ENCODE peak calls at places on chromosomes 11 and 22, in six cellular contexts. A is H9, Q is IMR-90, V is mesendoderm, C is mesenchymal stem cell, X is H1. O is an unnamed sample.

GRCh38 chr11:35523351-35523768 is 2.1 kb downstream of the PAMR1 start:
- DNase-seq in V (no peak), A (no peak), X (no peak), Q (peak; percentile 62), C (peak; percentile 70), O (no peak)

GRCh38 chr22:45335021-45335818 is 25.5 kb downstream of the FAM118A start:
- DNase-seq in X (peak; percentile 52), C (no peak), Q (no peak), V (peak; percentile 71), A (peak; percentile 74), O (no peak)

GRCh38 chr22:19663286-19663815 is 51.0 kb upstream of the SEPTIN5 start:
- DNase-seq in V (no peak), A (no peak), Q (peak; percentile 76), C (peak; percentile 26), X (no peak), O (no peak)

GRCh38 chr22:46841528-46841927 is 79.1 kb downstream of the TBC1D22A start:
- DNase-seq in A (no peak), C (no peak), Q (peak; percentile 67), V (no peak), X (no peak), O (no peak)

GRCh38 chr11:76592961-76593360 is 77.6 kb downstream of the LRRC32 start:
- DNase-seq in C (no peak), Q (no peak), V (no peak), A (no peak), X (no peak), O (no peak)

GRCh38 chr22:46055176-46055850 is 78.4 kb upstream of the WNT7B start:
- DNase-seq in V (no peak), C (no peak), X (no peak), Q (no peak), A (no peak), O (no peak)

GRCh38 chr11:75450826-75451783 is 18.1 kb upstream of the KLHL35 start:
- DNase-seq in V (peak; percentile 43), Q (no peak), A (peak; percentile 79), C (no peak), X (peak; percentile 97), O (no peak)

GRCh38 chr11:121488145-121488544 is 35.4 kb upstream of the SORL1-AS1 start:
- DNase-seq in V (no peak), Q (no peak), C (no peak), A (no peak), X (no peak), O (no peak)

GRCh38 chr11:28366549-28367341 is 258.6 kb downstream of the METTL15 start:
- DNase-seq in Q (peak; percentile 75), X (no peak), V (no peak), C (peak; percentile 91), A (no peak), O (no peak)

GRCh38 chr11:130602700-130603584 is 154.5 kb downstream of the ADAMTS15 start:
- DNase-seq in V (no peak), A (peak; percentile 4), C (no peak), Q (no peak), X (no peak), O (no peak)

GRCh38 chr11:126355926-126356897 is 726 bp downstream of the ST3GAL4 start:
- DNase-seq in A (no peak), Q (no peak), C (peak; percentile 55), X (peak; percentile 71), V (peak; percentile 51), O (no peak)

GRCh38 chr22:23520875-23521441 is 59.1 kb downstream of the IGLL1 start:
- DNase-seq in A (no peak), V (no peak), Q (peak; percentile 29), C (peak; percentile 86), X (peak; percentile 51), O (peak; percentile 36)
- H3K79me1 ChIP-seq in A (no peaks in the 10 kb centered on the region), V (no peaks in the 10 kb centered on the region), Q (no peaks in the 10 kb centered on the region), C (no peaks in the 10 kb centered on the region), X (no peaks in the 10 kb centered on the region), O (no peaks in the 10 kb centered on the region)

GRCh38 chr11:113035708-113036107 is 74.5 kb downstream of the NCAM1 start:
- DNase-seq in Q (no peak), A (no peak), V (no peak), X (no peak), C (no peak), O (no peak)
- H2BK15ac ChIP-seq in Q (no peak overlapping the region), A (no peak overlapping the region), V (no peak overlapping the region), X (no peak overlapping the region), C (no peak overlapping the region), O (no peak overlapping the region)

GRCh38 chr11:103871923-103872551 is 164.4 kb upstream of the DDI1 start:
- DNase-seq in X (no peak), V (no peak), A (no peak), C (no peak), Q (no peak), O (no peak)

GRCh38 chr11:103875855-103876510 is 160.5 kb upstream of the DDI1 start:
- DNase-seq in V (no peak), Q (no peak), A (no peak), X (no peak), C (no peak), O (no peak)

GRCh38 chr11:103872748-103873147 is 163.7 kb upstream of the DDI1 start:
- DNase-seq in V (no peak), C (no peak), A (no peak), Q (no peak), X (no peak), O (no peak)

GRCh38 chr11:103867481-103867880 is 169.0 kb upstream of the DDI1 start:
- DNase-seq in X (no peak), V (no peak), C (no peak), Q (no peak), A (no peak), O (no peak)

DNA sequence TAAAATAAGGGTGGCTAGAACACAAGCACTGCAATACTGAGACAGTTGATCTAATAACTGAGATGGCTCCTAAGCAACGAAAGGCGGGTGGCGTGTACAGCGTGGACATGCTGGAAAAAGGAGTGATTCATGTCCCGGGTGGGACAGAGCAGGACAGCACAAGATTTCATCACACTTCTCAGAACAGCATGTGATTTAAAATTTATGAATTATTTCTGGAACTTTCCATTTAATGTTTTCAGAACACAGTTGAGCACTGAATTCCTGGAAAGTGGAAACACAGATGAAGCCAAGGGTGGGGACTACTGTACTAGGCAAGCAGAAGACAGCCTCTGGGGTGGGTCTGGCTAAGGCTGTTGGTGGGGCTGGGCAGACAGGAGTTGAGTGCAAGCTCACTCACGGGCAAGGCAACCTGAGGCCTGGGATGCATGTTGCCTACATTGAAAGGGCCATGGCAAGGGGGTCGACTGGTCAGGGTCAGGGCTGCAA is 165.6 kb upstream of the DDI1 start:
- DNase-seq in X (no peak), Q (no peak), C (no peak), A (no peak), V (no peak), O (no peak)
- H3K23ac ChIP-seq in X (no peak overlapping the region), Q (no peak overlapping the region), C (no peak overlapping the region), A (no peak overlapping the region), V (no peak overlapping the region), O (no peak overlapping the region)

GRCh38 chr11:2419638-2420501 is 19.3 kb downstream of the TSSC4 start:
- DNase-seq in X (peak; percentile 84), A (peak; percentile 81), C (peak; percentile 63), Q (peak; percentile 72), V (peak; percentile 67), O (peak; percentile 69)
- H3K79me1 ChIP-seq in X (no peaks in the 10 kb centered on the region), A (no peaks in the 10 kb centered on the region), C (no peaks in the 10 kb centered on the region), Q (no peaks in the 10 kb centered on the region), V (no peaks in the 10 kb centered on the region), O (peaks cover 2% of the 10 kb centered on the region)

DNA sequence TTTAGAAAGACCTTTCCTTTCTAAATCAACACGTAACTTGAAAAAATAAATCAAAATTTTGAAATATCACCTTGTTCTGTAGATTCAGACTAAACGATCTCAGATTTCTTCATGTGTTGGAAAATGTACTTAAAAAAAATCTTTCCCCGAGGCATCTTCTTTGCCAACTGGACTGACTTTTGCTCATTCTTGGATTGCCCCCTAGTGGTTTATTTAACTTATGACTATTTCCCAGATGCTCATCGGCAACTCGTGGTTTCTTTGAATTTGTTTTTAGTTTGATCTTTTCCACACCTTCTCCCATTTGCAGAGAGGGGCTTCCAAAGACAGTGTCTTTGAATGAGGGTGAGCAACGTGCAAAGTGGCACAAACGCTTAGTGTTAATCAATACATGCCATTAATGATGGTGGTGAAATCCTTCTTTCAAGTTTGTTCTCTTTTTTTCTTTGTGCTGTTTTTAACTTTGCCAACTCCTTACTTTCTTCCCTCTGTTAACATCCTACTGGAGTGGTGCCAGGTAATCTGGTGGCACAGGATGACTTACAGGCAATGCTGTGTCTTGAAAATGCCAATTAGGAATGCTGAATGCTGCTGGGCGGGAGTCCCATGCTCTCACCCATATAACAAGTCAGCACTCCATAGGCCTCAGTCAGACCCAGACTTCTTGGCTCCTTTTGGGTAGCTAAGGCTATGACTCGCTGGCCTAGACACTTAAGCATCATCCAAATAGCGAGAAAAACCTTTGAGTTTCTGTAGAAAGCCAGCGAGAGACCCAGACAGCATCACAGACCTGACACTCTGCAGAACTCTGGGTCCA is 18.3 kb downstream of the PRSS23 start:
- DNase-seq in A (no peak), C (peak; percentile 83), Q (peak; percentile 81), V (peak; percentile 83), X (no peak), O (no peak)
- H2BK15ac ChIP-seq in A (no peak overlapping the region), C (no peak overlapping the region), Q (peak overlapping the region; percentile 55), V (peak overlapping the region; percentile 8), X (no peak overlapping the region), O (no peak overlapping the region)

DNA sequence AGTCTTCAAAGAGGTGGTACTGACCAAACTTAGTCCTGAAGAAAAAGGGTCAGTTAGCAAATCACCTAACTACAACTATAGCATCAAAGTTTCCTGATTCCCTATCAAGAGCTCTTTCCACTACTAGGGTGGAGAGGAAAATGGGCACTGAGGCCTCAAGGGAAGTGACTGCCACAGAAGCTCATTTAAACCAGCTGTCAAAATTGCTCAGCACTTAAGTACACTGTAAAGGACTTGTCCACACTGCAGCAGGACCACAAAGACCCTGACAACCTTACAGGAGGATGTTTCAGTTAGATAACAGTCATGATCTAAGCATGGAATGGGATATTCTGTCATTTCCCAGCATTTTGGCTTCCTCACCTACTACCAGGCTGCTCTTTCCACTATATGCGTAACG is 33.0 kb downstream of the FAM168A start:
- DNase-seq in A (no peak), Q (no peak), C (no peak), X (no peak), V (no peak), O (no peak)
- H3K23ac ChIP-seq in A (no peak overlapping the region), Q (no peak overlapping the region), C (no peak overlapping the region), X (no peak overlapping the region), V (no peak overlapping the region), O (no peak overlapping the region)

DNA sequence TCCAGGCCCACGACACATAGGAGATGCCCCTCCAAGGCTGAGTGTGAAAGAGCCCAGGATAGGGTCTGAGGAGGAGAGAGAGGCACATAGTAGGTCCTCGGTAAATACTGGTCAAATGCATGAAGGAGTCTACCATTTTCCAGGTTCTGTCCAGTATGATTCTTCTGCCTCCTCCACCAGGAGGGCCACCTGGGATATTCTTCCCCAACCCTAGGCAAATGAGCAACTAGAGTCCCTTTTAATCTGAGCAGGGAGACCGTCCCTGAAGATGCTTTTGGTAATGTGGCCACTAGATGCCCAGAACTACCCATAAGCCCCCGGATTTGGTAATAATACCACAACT is 6.7 kb downstream of the PDGFB start:
- DNase-seq in C (no peak), Q (no peak), X (no peak), V (no peak), A (no peak), O (no peak)
- H3K79me1 ChIP-seq in C (peaks cover 27% of the 10 kb centered on the region), Q (no peaks in the 10 kb centered on the region), X (no peaks in the 10 kb centered on the region), V (peaks cover 3% of the 10 kb centered on the region), A (no peaks in the 10 kb centered on the region), O (no peaks in the 10 kb centered on the region)